ENCODE peak calls at places on chromosome 5, in nine cellular contexts. N, D, V, C, G, H, E, U and K are unnamed samples.

GRCh38 chr5:55649963-55650362 is 62.2 kb downstream of the SLC38A9 start:
- DNase-seq in N (no peak), D (no peak), V (no peak), C (no peak), G (no peak), H (no peak), E (no peak), U (no peak), K (no peak)

GRCh38 chr5:146910239-146910638 is 31.7 kb upstream of the PPP2R2B start:
- DNase-seq in N (no peak), D (no peak), V (no peak), C (no peak), G (no peak), H (no peak), E (no peak), U (no peak), K (no peak)

GRCh38 chr5:148005788-148006520 is 57.8 kb upstream of the SPINK5 start:
- DNase-seq in N (peak; percentile 2), D (no peak), V (no peak), C (no peak), G (no peak), H (no peak), E (no peak), U (no peak), K (peak; percentile 72)

GRCh38 chr5:180790524-180790923 is 12.1 kb downstream of the MGAT1 start:
- DNase-seq in N (no peak), D (no peak), V (no peak), C (no peak), G (no peak), H (no peak), E (no peak), U (no peak), K (no peak)

GRCh38 chr5:149358294-149358651 is 427 bp downstream of the PCYOX1L start:
- DNase-seq in N (no peak), D (no peak), V (peak; percentile 77), C (no peak), G (peak; percentile 50), H (no peak), E (peak; percentile 10), U (no peak), K (peak; percentile 83)

GRCh38 chr5:122534829-122535228 is 222.8 kb downstream of the SNCAIP start:
- DNase-seq in N (no peak), D (no peak), V (no peak), C (no peak), G (no peak), H (no peak), E (no peak), U (no peak), K (no peak)

GRCh38 chr5:110751902-110752762 is 13.3 kb downstream of the SLC25A46 start:
- DNase-seq in N (no peak), D (no peak), V (peak; percentile 63), C (no peak), G (peak; percentile 50), H (peak; percentile 72), E (no peak), U (no peak), K (peak; percentile 75)

GRCh38 chr5:90473321-90474234 is 993 bp downstream of the MBLAC2 start:
- DNase-seq in N (no peak), D (peak; percentile 61), V (peak; percentile 69), C (no peak), G (peak; percentile 46), H (peak; percentile 25), E (no peak), U (no peak), K (peak; percentile 68)

GRCh38 chr5:79856456-79857055 is 134.5 kb downstream of the MTX3 start:
- DNase-seq in N (no peak), D (no peak), V (no peak), C (no peak), G (no peak), H (no peak), E (no peak), U (no peak), K (no peak)

GRCh38 chr5:74665823-74666222 is 19.2 kb upstream of the HEXB start:
- DNase-seq in N (no peak), D (no peak), V (no peak), C (no peak), G (no peak), H (no peak), E (no peak), U (no peak), K (no peak)

GRCh38 chr5:53403291-53403690 is 77.1 kb upstream of the FST start:
- DNase-seq in N (no peak), D (no peak), V (no peak), C (no peak), G (no peak), H (no peak), E (no peak), U (no peak), K (no peak)

GRCh38 chr5:180139731-180140626 is 68.4 kb upstream of the RNF130 start:
- DNase-seq in N (no peak), D (peak; percentile 44), V (peak; percentile 50), C (no peak), G (no peak), H (no peak), E (no peak), U (no peak), K (peak; percentile 4)

GRCh38 chr5:148788636-148789035 is 37.8 kb upstream of the ADRB2 start:
- DNase-seq in N (no peak), D (no peak), V (no peak), C (no peak), G (no peak), H (no peak), E (no peak), U (no peak), K (no peak)

GRCh38 chr5:14357441-14357840 is 214.3 kb downstream of the TRIO start:
- DNase-seq in N (no peak), D (no peak), V (no peak), C (no peak), G (no peak), H (no peak), E (no peak), U (no peak), K (no peak)

GRCh38 chr5:96434201-96434645 is 1.2 kb upstream of the PCSK1 start:
- DNase-seq in N (no peak), D (no peak), V (peak; percentile 67), C (no peak), G (peak; percentile 69), H (peak; percentile 54), E (peak; percentile 2), U (no peak), K (peak; percentile 64)

GRCh38 chr5:10310073-10310779 is 2.5 kb upstream of the CMBL start:
- DNase-seq in N (no peak), D (no peak), V (peak; percentile 53), C (peak; percentile 22), G (no peak), H (no peak), E (no peak), U (no peak), K (no peak)